ENCODE peak calls at places on chromosomes 1 and 21, in four cellular contexts. H is mesenchymal stem cell, V is neuronal stem cell, Z is H1. F is an unnamed sample.

GRCh38 chr1:89704014-89704413 is 71.1 kb downstream of the LRRC8C start:
- DNase-seq in H (no peak), V (no peak), Z (no peak), F (no peak)

GRCh38 chr1:214337536-214337935 is 56.6 kb downstream of the SMYD2 start:
- DNase-seq in H (peak; percentile 92), V (no peak), Z (no peak), F (no peak)

GRCh38 chr1:30901798-30902652 is 6.5 kb downstream of the SDC3 start:
- DNase-seq in H (no peak), V (no peak), Z (no peak), F (no peak)

GRCh38 chr1:17207540-17207939 is 2.6 kb downstream of the PADI1 start:
- DNase-seq in H (no peak), V (no peak), Z (no peak), F (no peak)

GRCh38 chr1:101567582-101568189 is 330.9 kb downstream of the S1PR1 start:
- DNase-seq in H (peak; percentile 29), V (peak; percentile 5), Z (no peak), F (peak; percentile 36)

GRCh38 chr1:1255627-1256026 is 9.1 kb upstream of the C1QTNF12 start:
- DNase-seq in H (no peak), V (no peak), Z (no peak), F (no peak)

GRCh38 chr21:38533887-38534286 is 35.6 kb upstream of the ERG start:
- DNase-seq in H (peak; percentile 1), V (no peak), Z (no peak), F (no peak)

GRCh38 chr1:9858293-9859035 is 34.7 kb upstream of the CLSTN1 start:
- DNase-seq in H (no peak), V (no peak), Z (no peak), F (no peak)

GRCh38 chr1:184524248-184524647 is 137.4 kb downstream of the C1orf21 start:
- DNase-seq in H (no peak), V (no peak), Z (no peak), F (no peak)

GRCh38 chr1:85289207-85289847 is 12.9 kb upstream of the BCL10 start:
- DNase-seq in H (peak; percentile 89), V (no peak), Z (no peak), F (no peak)

GRCh38 chr1:30847358-30847972 is 61.1 kb downstream of the SDC3 start:
- DNase-seq in H (peak; percentile 81), V (peak; percentile 44), Z (no peak), F (peak; percentile 85)

GRCh38 chr1:16420719-16421118 is 16.5 kb downstream of the SPATA21 start:
- DNase-seq in H (no peak), V (no peak), Z (no peak), F (no peak)

GRCh38 chr1:159015440-159015909 is 5.8 kb downstream of the IFI16 start:
- DNase-seq in H (peak; percentile 93), V (no peak), Z (no peak), F (no peak)

GRCh38 chr1:228210076-228210651 is 2.3 kb downstream of the OBSCN start:
- DNase-seq in H (peak; percentile 17), V (no peak), Z (no peak), F (no peak)

DNA sequence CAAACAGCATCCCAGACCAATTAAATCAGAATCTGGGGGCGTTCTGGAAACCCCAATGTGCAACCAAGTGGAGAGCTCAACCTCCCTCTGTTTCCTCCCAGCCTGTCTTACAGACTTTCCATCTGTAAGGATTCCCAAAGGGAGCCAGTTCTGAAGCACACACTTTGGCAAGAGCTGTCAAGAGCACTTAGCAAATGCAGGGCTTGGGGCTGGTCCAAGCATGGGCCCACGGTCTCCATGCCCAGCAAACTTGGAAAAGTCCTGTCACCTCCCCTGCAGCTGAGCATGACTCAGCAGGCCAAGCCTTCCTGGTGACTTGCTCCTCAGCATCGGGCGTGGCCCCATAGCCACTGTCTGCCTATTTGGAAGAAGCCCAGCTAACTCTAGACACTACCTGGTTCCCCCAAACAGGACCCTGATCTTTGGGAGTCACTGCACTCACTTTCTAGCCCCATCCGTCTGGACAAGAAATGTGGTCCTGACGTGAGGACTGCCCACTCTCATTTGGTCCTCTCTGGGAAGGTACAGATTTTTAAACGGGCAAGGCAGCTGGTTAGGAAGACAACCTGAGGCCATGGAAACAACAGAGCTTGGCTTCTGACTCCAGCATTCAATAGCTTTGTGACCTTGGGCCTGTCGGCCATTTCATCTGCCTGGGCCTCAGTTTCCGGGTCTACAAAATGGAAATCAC is 16.9 kb downstream of the SLC2A1 start:
- DNase-seq in H (peak; percentile 90), V (no peak), Z (no peak), F (no peak)
- H2BK5ac ChIP-seq in H (peak overlapping the region; percentile 76), V (peak overlapping the region; percentile 56), Z (peak overlapping the region; percentile 32), F (no peak overlapping the region)

GRCh38 chr1:246032111-246032551 is 474.9 kb downstream of the SMYD3 start:
- DNase-seq in H (peak; percentile 6), V (no peak), Z (no peak), F (no peak)
- H2BK12ac ChIP-seq in H (no peak overlapping the region), V (no peak overlapping the region), Z (no peak overlapping the region), F (no peak overlapping the region)

GRCh38 chr1:40384887-40385286 is 11.4 kb downstream of the SMAP2 start:
- DNase-seq in H (no peak), V (no peak), Z (no peak), F (no peak)

GRCh38 chr1:40383095-40383487 is 9.6 kb downstream of the SMAP2 start:
- DNase-seq in H (no peak), V (no peak), Z (no peak), F (peak; percentile 55)

GRCh38 chr1:40385437-40386310 is 12.1 kb downstream of the SMAP2 start:
- DNase-seq in H (peak; percentile 78), V (no peak), Z (no peak), F (no peak)

GRCh38 chr1:40383488-40384412 is 10.2 kb downstream of the SMAP2 start:
- DNase-seq in H (peak; percentile 37), V (no peak), Z (no peak), F (no peak)

DNA sequence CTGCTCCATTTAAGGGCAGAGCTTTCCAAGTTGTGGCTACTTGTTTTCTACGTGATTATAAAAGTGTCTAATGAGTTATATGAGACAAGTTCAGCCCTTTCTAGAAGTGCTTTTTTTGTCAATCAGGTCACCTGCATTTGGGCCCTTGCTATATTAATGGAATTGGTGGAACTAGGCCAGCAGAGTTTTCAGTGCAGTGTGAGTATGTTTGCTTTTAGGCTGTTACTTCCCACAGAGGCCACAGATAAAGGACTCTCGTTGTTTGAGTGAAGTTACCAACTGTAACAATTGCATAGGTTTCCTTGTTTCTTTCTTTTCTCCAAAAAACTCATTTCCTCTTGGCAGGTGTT is 10.9 kb downstream of the SMAP2 start:
- DNase-seq in H (no peak), V (no peak), Z (no peak), F (no peak)
- H2BK120ac ChIP-seq in H (no peak overlapping the region), V (no peak overlapping the region), Z (no peak overlapping the region), F (no peak overlapping the region)

DNA sequence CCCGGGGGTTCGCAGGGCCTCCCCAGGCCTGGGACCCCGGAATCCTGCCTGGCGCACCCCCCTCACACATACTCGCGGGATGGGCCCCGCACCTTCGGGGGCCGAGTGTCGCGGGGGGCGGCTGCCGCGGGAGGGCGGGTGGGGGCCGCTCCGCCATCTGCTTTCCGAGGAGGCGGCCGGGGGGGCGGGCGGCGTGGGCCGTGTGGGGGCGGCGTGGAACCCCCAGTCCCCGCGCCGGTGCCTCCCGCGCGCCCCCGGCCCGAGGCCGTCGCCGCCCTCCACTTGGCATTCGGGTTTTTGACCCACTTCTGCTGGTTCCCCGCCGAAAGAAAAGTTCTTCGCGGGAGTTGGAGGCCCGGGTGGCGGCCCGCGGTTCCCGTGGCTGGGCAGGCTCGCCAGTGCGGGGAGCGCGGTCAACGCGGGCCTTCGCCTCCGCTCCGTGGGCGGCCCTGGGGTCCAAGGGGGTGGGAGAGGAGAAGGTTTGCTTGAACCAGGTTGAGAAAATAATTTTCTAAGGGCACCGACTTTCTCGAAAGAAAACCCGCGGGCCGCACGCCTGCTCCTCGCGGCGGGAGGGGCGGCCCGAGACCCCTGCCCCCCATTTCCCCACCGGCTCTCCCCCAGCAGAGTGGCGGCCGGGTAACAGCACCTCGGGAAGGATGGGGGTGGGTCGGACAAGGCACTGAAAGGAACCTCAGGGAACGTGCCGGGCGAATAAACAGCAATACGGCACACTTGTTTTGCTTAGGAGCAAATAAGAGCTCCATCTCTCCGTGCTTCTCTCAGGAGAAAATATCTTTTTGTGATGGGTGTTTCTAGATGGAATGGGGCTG is 1.6 kb downstream of the PHF13 start:
- DNase-seq in H (no peak), V (no peak), Z (no peak), F (no peak)
- H2BK5ac ChIP-seq in H (no peak overlapping the region), V (peak overlapping the region; percentile 53), Z (no peak overlapping the region), F (no peak overlapping the region)

GRCh38 chr1:234729566-234729965 is 119.6 kb upstream of the IRF2BP2 start:
- DNase-seq in H (no peak), V (no peak), Z (no peak), F (no peak)
- H2BK12ac ChIP-seq in H (no peak overlapping the region), V (no peak overlapping the region), Z (peak overlapping the region; percentile 77), F (no peak overlapping the region)

GRCh38 chr1:230283678-230284077 is 142.5 kb downstream of the PGBD5 start:
- DNase-seq in H (no peak), V (no peak), Z (no peak), F (no peak)
- H2BK120ac ChIP-seq in H (no peak overlapping the region), V (no peak overlapping the region), Z (no peak overlapping the region), F (no peak overlapping the region)

DNA sequence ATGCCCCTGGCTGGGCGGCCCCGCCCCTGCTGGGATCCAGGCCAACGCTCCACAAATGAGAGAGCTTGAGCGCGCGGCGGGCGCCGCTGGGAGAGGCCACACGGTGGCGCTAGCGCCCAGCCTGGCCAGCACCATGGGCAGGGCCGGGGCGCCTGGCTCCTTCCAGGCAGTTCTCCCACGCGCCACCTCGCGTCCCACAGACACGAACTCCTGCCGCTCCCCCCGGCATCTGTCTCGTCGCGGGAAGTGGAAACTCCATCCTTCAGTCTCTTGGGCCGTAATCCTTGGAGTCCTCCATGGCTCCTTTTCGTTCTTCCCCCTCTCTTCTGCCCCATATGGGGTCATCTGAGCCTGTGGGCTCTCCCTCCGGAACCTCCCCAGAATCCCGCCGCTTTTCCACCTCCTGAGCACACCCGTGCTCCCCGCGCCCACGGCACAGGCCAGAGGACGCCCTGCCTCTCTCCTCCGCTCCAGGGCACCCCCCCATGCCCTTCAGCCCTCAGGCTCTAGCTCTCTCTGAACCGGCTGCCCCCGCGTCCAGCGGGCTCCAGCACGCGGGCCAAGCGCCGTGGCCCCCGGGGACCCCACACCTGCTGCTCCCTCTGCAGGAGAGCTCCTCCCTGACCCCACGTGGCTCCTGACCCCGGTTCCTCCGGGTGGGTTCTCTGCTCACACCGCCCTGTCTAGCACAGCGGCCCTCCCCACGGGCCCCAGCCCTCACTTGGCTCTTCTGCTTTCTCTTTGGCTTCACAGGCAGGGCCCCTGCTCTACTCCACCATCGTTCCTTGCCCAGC is 31.9 kb upstream of the EDN2 start:
- DNase-seq in H (peak; percentile 85), V (peak; percentile 88), Z (peak; percentile 62), F (peak; percentile 92)
- H2BK5ac ChIP-seq in H (no peak overlapping the region), V (peak overlapping the region; percentile 33), Z (no peak overlapping the region), F (no peak overlapping the region)

DNA sequence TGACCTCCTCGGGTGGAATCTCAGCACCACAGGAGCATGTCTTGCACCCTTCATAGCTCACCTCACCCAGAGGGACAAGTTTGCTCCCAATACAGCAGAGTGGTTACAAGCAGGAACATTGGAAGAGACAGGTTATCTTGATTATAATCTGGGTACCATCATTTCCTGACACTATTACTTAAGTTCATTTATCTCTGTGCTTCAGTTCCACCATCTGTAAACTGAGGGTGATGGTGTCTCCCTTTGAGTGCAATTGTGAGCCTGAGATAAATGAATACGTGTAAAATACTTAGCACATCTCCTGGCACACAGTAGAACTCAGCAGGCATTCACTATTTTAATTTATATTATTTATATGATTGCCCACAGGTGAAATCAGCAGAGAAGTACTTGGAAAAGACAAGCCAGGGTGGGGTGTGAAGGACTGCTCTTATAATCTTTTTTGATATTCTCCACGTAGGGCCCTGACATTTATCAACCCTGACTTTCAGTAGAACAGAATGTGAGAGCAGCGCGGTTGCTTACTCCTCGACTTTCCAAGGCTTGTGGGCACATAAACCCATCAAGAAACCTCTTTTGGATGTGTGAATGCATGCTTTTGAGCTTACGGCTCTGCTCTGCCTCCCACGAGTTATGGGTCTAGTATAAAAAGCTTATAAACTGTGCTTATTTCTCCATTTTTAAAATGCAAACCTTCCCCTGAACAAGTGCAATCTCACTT is 34.9 kb downstream of the DUSP10 start:
- DNase-seq in H (peak; percentile 28), V (no peak), Z (no peak), F (no peak)
- H2BK12ac ChIP-seq in H (peak overlapping the region; percentile 76), V (no peak overlapping the region), Z (no peak overlapping the region), F (no peak overlapping the region)

F was measured in H9.